ENCODE peak calls at places on chromosomes 11 and 22, in eight cellular contexts. K is psoas muscle, N is spleen, Y is fibroblast of mammary gland, M is fibroblast of lung, I is cardiac muscle cell, P is keratinocyte, E is astrocyte of the cerebellum. G is an unnamed sample.

GRCh38 chr11:43789700-43790443 is 90.8 kb upstream of the ALKBH3 start:
- DNase-seq in K (no peak), N (no peak), Y (peak), M (peak), I (peak), P (no peak), E (peak), G (peak)

GRCh38 chr11:83120328-83120727 is 36.6 kb upstream of the PCF11 start:
- DNase-seq in K (no peak), N (no peak), Y (no peak), M (no peak), I (no peak), P (no peak), E (no peak), G (no peak)

GRCh38 chr22:23457586-23457985 is 122.5 kb downstream of the IGLL1 start:
- DNase-seq in K (no peak), N (no peak), Y (no peak), M (no peak), I (no peak), P (no peak), E (no peak), G (no peak)

GRCh38 chr11:4187055-4187988 is 92.7 kb downstream of the RRM1 start:
- DNase-seq in K (peak), N (peak), Y (peak), M (peak), I (peak), P (no peak), E (peak), G (peak)

GRCh38 chr11:909406-909805 is 1.2 kb downstream of the CHID1 start:
- DNase-seq in K (no peak), N (no peak), Y (no peak), M (no peak), I (no peak), P (no peak), E (no peak), G (no peak)

GRCh38 chr11:1852271-1852877 is 510 bp upstream of the LSP1 start:
- DNase-seq in K (peak), N (peak), Y (no peak), M (no peak), I (no peak), P (no peak), E (no peak), G (no peak)

GRCh38 chr11:72676874-72677341 is 2.7 kb upstream of the PDE2A start:
- DNase-seq in K (peak), N (peak), Y (peak), M (peak), I (peak), P (no peak), E (no peak), G (peak)

GRCh38 chr11:89491141-89491690 is at the start of gene NOX4:
- DNase-seq in K (peak), N (peak), Y (peak), M (peak), I (peak), P (no peak), E (no peak), G (peak)

GRCh38 chr11:28110108-28110838 is 2.1 kb downstream of the METTL15 start:
- DNase-seq in K (peak), N (peak), Y (peak), M (peak), I (peak), P (no peak), E (peak), G (peak)

GRCh38 chr11:38100836-38101235 is 1502.8 kb upstream of the RAG2 start:
- DNase-seq in K (no peak), N (no peak), Y (no peak), M (no peak), I (no peak), P (no peak), E (no peak), G (no peak)

GRCh38 chr11:134034496-134035381 is 34.1 kb upstream of the JAM3 start:
- DNase-seq in K (no peak), N (peak), Y (no peak), M (no peak), I (no peak), P (peak), E (no peak), G (no peak)

GRCh38 chr11:86672007-86672621 is at the start of gene ME3:
- DNase-seq in K (peak), N (peak), Y (peak), M (peak), I (peak), P (no peak), E (no peak), G (peak)

GRCh38 chr22:42617155-42617983 is 2.7 kb upstream of the POLDIP3 start:
- DNase-seq in K (no peak), N (no peak), Y (no peak), M (no peak), I (no peak), P (no peak), E (no peak), G (no peak)

GRCh38 chr22:24751518-24751917 is 23.0 kb downstream of the PIWIL3 start:
- DNase-seq in K (no peak), N (no peak), Y (no peak), M (no peak), I (no peak), P (peak), E (no peak), G (no peak)

GRCh38 chr11:3104051-3104714 is 47.0 kb upstream of the CARS1 start:
- DNase-seq in K (peak), N (no peak), Y (no peak), M (no peak), I (no peak), P (no peak), E (no peak), G (no peak)

GRCh38 chr22:28402539-28402938 is 277.1 kb downstream of the TTC28 start:
- DNase-seq in K (no peak), N (no peak), Y (no peak), M (no peak), I (no peak), P (no peak), E (no peak), G (no peak)

GRCh38 chr11:125299821-125300220 is 135.3 kb downstream of the PKNOX2 start:
- DNase-seq in K (no peak), N (no peak), Y (no peak), M (no peak), I (no peak), P (no peak), E (no peak), G (no peak)

GRCh38 chr22:38180841-38181452 is 683 bp downstream of the PLA2G6 start:
- DNase-seq in K (peak), N (peak), Y (no peak), M (peak), I (no peak), P (no peak), E (no peak), G (peak)

GRCh38 chr11:65572356-65573043 is at the start of gene FAM89B:
- DNase-seq in K (peak), N (peak), Y (peak), M (peak), I (peak), P (no peak), E (peak), G (peak)

GRCh38 chr11:57597461-57597892 is at the start of gene SERPING1:
- DNase-seq in K (peak), N (peak), Y (peak), M (peak), I (peak), P (no peak), E (no peak), G (peak)

GRCh38 chr11:18229501-18229900 is 7.1 kb downstream of the SAA4 start:
- DNase-seq in K (no peak), N (no peak), Y (no peak), M (no peak), I (no peak), P (no peak), E (no peak), G (no peak)

GRCh38 chr11:118217575-118217974 is 7.2 kb downstream of the JAML start:
- DNase-seq in K (no peak), N (no peak), Y (no peak), M (no peak), I (no peak), P (no peak), E (no peak), G (no peak)
- H3K4me3 ChIP-seq in K (no peak), N (peak), Y (no peak), M (no peak), I (no peak), P (no peak), E (no peak), G (no peak)

GRCh38 chr11:64165482-64165841 is 451 bp downstream of the MACROD1 start:
- DNase-seq in K (no peak), N (no peak), Y (no peak), M (no peak), I (no peak), P (no peak), E (no peak), G (no peak)
- TF ChIP-seq CTCF in K (no peak), N (no peak), Y (no peak), M (no peak), I (no peak), P (no peak), E (peak), G (no peak)

DNA sequence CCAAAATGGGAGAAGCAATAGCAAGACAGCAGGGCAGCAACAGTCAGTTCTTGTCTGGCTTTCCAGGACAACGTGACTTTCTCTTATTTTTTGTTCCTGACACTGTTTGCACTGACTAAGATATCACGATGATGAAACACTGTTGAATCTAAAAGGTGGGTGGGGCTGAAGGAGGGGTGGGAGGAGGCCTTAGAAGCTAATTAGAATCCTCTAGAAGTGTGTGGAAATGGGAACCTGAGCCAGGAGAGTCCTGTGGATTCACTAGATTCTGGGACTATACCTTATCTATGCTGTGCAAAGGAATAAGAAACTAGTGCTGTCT is 300.3 kb downstream of the ST3GAL4 start:
- DNase-seq in K (no peak), N (no peak), Y (peak), M (no peak), I (peak), P (no peak), E (no peak), G (no peak)
- H3K4me3 ChIP-seq in K (no peak), N (no peak), Y (no peak), M (no peak), I (no peak), P (no peak), E (no peak), G (no peak)

GRCh38 chr11:74388678-74389327 is 9.4 kb downstream of the PGM2L1 start:
- DNase-seq in K (no peak), N (no peak), Y (peak), M (peak), I (peak), P (no peak), E (peak), G (peak)
- TF ChIP-seq CTCF in K (peak), N (peak), Y (peak), M (peak), I (peak), P (peak), E (peak), G (peak)

DNA sequence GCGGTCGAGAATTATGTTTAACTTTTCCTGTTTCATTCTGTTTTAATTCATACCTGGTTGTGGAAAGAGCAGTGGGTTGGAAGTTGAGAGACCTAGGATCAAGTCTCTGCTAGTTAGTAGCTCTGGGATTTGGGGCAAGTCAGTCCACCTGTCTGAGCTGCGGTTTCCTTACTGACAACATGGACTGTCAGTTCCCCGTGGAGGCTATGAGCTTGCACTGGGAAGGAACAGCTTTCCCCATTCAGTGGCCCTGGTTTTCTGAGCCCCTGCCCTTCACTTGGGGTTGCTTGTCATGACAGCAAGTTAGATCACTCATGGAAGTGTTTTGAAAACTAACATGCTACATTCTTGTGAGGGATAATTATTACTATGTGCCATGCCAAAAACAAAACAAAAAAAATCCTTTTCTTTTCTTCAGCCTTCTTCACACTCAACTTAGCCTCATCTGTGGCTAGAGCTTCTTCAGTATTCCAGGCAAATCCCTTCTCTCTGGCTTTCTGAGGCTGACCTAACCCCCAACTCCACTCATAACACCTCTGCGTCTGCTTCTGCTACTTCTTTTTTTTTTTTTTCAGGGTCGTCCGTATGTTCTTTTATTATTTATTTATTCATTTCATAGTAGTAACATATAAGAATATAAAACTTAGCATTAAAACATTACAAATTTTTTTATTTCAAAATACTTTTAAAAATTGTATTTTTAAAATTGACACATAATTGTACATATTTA is 43.0 kb upstream of the ZBED5 start:
- DNase-seq in K (peak), N (no peak), Y (peak), M (peak), I (peak), P (no peak), E (no peak), G (no peak)
- H3K4me3 ChIP-seq in K (peak), N (no peak), Y (no peak), M (peak), I (no peak), P (peak), E (no peak), G (no peak)

GRCh38 chr11:8030526-8031247 is 43.5 kb downstream of the EIF3F start:
- DNase-seq in K (no peak), N (no peak), Y (no peak), M (no peak), I (no peak), P (no peak), E (no peak), G (no peak)
- TF ChIP-seq CTCF in K (no peak), N (no peak), Y (no peak), M (no peak), I (no peak), P (no peak), E (no peak), G (no peak)

DNA sequence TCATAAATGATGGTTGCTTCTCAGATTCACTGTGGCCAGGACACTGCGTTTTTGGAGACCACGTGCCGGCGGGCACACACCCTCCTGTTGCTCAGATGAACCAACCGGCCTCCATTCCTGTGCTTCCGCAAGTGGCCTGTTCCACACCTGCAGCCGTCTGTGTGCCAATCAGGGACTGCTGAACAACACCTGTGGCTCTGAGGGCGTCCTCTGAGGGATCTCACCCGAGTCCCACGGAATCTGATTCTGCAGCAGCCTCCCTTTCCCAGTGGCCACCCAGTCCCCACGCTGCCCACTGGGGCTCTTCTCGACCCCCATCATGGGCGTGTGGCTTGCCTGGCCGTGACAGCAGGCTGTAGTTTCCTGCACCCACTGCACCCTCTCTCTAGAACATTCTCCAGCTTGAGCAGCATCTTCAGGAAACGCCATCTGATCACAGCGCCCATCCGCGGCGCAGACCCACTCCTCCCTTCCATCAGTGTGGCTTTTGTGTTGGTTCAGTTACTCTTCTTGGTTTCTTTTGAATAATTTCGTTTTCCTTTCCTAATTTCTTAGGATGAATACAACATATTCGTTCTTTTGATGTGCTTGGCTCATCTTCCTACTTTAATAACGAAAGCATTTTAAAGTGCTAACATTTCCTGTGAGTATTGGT is 100.3 kb upstream of the SLC22A12 start:
- DNase-seq in K (no peak), N (no peak), Y (no peak), M (no peak), I (no peak), P (no peak), E (no peak), G (no peak)
- H3K4me3 ChIP-seq in K (no peak), N (no peak), Y (no peak), M (no peak), I (no peak), P (no peak), E (no peak), G (no peak)

DNA sequence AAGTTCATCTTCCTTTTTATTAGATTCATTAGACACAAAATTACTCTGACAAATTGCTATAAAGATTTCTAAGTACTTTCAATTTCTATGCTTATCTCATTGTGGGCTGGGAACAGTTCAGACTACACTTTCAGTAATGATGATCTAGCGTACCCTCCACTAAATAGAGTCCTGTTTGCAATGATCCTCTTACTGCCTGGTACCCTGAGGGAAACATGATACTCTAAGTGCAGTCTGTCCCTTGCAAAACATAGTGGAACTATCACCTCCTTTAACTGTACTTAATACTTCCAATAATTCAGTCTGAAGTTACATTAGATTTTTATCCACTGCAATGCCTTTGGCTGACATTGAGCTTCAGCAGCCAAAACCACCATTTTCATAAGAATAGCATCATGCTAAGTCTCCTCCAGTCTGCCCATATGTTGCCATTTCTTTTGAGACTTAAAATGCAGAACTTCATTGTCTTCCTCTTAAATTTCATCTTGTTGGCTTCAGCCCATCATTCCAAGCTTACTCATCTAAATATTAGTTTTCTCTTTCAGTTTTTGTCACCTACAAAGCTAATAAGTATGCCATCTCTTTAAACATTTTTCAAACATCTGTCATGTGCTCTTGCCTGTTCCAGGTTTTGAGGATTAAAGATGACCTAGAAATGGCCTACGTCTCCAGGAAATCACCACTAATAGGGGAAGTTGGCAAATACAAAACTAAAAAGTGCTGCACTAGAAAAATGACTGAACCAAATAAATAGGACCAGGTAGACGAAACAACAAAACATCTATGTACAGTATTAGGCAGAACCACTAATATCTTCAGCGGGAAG is 55.5 kb downstream of the PAK1 start:
- DNase-seq in K (no peak), N (no peak), Y (no peak), M (no peak), I (no peak), P (no peak), E (no peak), G (no peak)
- TF ChIP-seq CTCF in K (no peak), N (no peak), Y (no peak), M (no peak), I (no peak), P (no peak), E (no peak), G (no peak)

G was measured in fibroblast of pulmonary artery.